ENCODE peak calls at places on chromosomes 6 and 20, in six cellular contexts. W is stomach; A is iris pigment epithelial cell; M is NB4; O is activated CD4-positive, alpha-beta T cell treated with anti-CD3 and anti-CD28 coated beads for 36 hours; U is GM06990. K is an unnamed sample.

GRCh38 chr6:35230950-35231349 is 17.2 kb downstream of the SCUBE3 start:
- DNase-seq in A (no peak), U (no peak), O (no peak), W (peak), M (no peak), K (no peak)

GRCh38 chr6:111552241-111552744 is 53.4 kb downstream of the TRAF3IP2 start:
- DNase-seq in M (no peak), A (peak), U (no peak), O (no peak), W (peak), K (no peak)

GRCh38 chr6:43964659-43965570 is 162.3 kb downstream of the MRPL14 start:
- DNase-seq in M (peak), O (no peak), A (no peak), U (no peak), W (no peak), K (no peak)

GRCh38 chr6:11650297-11650696 is 112.7 kb downstream of the TMEM170B start:
- DNase-seq in U (no peak), A (peak), W (no peak), O (no peak), M (no peak), K (no peak)

GRCh38 chr6:105763866-105764265 is 322.3 kb upstream of the PRDM1 start:
- DNase-seq in W (no peak), M (no peak), U (no peak), O (no peak), A (no peak), K (no peak)

GRCh38 chr6:130708338-130708737 is 118.9 kb upstream of the SMLR1 start:
- DNase-seq in O (no peak), M (no peak), W (no peak), A (peak), U (no peak), K (no peak)

GRCh38 chr20:33240923-33241322 is 5.1 kb downstream of the BPIFA1 start:
- DNase-seq in W (no peak), U (no peak), M (no peak), A (no peak), O (no peak), K (no peak)

GRCh38 chr20:50267041-50267865 is 76.6 kb downstream of the CEBPB start:
- DNase-seq in A (no peak), O (no peak), U (no peak), M (no peak), W (peak), K (peak)

GRCh38 chr20:63295018-63295417 is 2.0 kb downstream of the COL20A1 start:
- DNase-seq in M (no peak), U (no peak), W (no peak), O (no peak), A (no peak), K (no peak)

GRCh38 chr6:130473886-130474285 is 108.1 kb downstream of the TMEM200A start:
- DNase-seq in U (no peak), W (no peak), A (peak), O (peak), M (no peak), K (peak)

GRCh38 chr20:1075564-1075963 is 42.8 kb upstream of the PSMF1 start:
- DNase-seq in M (no peak), W (no peak), O (no peak), U (peak), A (no peak), K (no peak)

GRCh38 chr6:151327079-151327478 is 64.3 kb downstream of the ZBTB2 start:
- DNase-seq in O (no peak), W (no peak), U (no peak), A (peak), M (no peak), K (no peak)

K was measured in MV-4-11.